ENCODE peak calls at places on chromosome 6, in four cellular contexts. J, B, W and Y are unnamed samples.
A peak's percentile ranks its signal among the peaks of the same experiment; 100 is the strongest.

GRCh38 chr6:89315199-89315598 is at the start of gene GABRR2:
- DNase-seq in W (no peak), B (no peak), J (no peak), Y (no peak)

GRCh38 chr6:105321728-105322127 is 81.2 kb downstream of the PREP start:
- DNase-seq in B (no peak), J (no peak), W (no peak), Y (no peak)

GRCh38 chr6:1081566-1081965 is 230.3 kb upstream of the FOXQ1 start:
- DNase-seq in B (no peak), J (no peak), W (peak; percentile 17), Y (no peak)

GRCh38 chr6:44126320-44127149 is 717 bp downstream of the MRPL14 start:
- DNase-seq in J (peak; percentile 28), W (peak; percentile 40), B (peak; percentile 57), Y (peak; percentile 80)

GRCh38 chr6:109060585-109060984 is 34.1 kb downstream of the SESN1 start:
- DNase-seq in W (no peak), J (no peak), B (no peak), Y (no peak)

GRCh38 chr6:14542670-14543366 is 425.2 kb downstream of the CD83 start:
- DNase-seq in J (no peak), B (peak; percentile 20), W (peak; percentile 34), Y (no peak)

GRCh38 chr6:181049-181654 is 111.1 kb upstream of the DUSP22 start:
- DNase-seq in B (no peak), J (no peak), W (no peak), Y (no peak)

GRCh38 chr6:4606681-4607025 is 169.6 kb upstream of the CDYL start:
- DNase-seq in B (no peak), J (no peak), W (no peak), Y (no peak)

GRCh38 chr6:12114055-12114503 is 102.0 kb downstream of the HIVEP1 start:
- DNase-seq in W (no peak), J (no peak), B (no peak), Y (no peak)

GRCh38 chr6:79810153-79810806 is 137.1 kb downstream of the ELOVL4 start:
- DNase-seq in J (no peak), W (no peak), B (no peak), Y (peak; percentile 61)

GRCh38 chr6:71139249-71139648 is 149.4 kb upstream of the OGFRL1 start:
- DNase-seq in J (no peak), W (no peak), B (peak; percentile 86), Y (no peak)

GRCh38 chr6:168493976-168494375 is 53.0 kb downstream of the SMOC2 start:
- DNase-seq in B (no peak), W (no peak), J (no peak), Y (no peak)

GRCh38 chr6:26550250-26550993 is 12.3 kb downstream of the HMGN4 start:
- DNase-seq in W (no peak), B (no peak), J (peak; percentile 34), Y (peak; percentile 88)

GRCh38 chr6:143329323-143329722 is 121.2 kb downstream of the ADAT2 start:
- DNase-seq in W (no peak), B (no peak), J (no peak), Y (no peak)

GRCh38 chr6:332671-333070 is 40.4 kb downstream of the DUSP22 start:
- DNase-seq in B (no peak), W (no peak), J (no peak), Y (no peak)

GRCh38 chr6:38436726-38437465 is 202.8 kb downstream of the BTBD9 start:
- DNase-seq in J (no peak), B (peak; percentile 77), W (peak; percentile 55), Y (no peak)

GRCh38 chr6:138765896-138766487 is 7.6 kb upstream of the CCDC28A start:
- DNase-seq in J (no peak), B (peak; percentile 4), W (peak; percentile 46), Y (no peak)